ENCODE peak calls at places on chromosomes 1 and 21, in seven cellular contexts. N is cardiac muscle cell, Z is ascending aorta, R is fibroblast of lung, C is heart right ventricle, A is GM23338, G is ovary. I is an unnamed sample. For H3K4me1, the result is how much of the 10 kb centered on the place peaks cover.

GRCh38 chr1:41895552-41895951 is 23.2 kb downstream of the HIVEP3 start:
- DNase-seq in N (no peak), Z (no peak), R (no peak), C (no peak), A (no peak), G (no peak), I (no peak)

GRCh38 chr1:75338974-75339483 is 204.8 kb downstream of the LHX8 start:
- DNase-seq in N (no peak), Z (no peak), R (no peak), C (no peak), A (peak), G (no peak), I (no peak)

GRCh38 chr1:55987491-55988255 is 591.7 kb downstream of the PLPP3 start:
- DNase-seq in N (no peak), Z (no peak), R (no peak), C (no peak), A (peak), G (no peak), I (no peak)

GRCh38 chr1:1432951-1433803 is 2.3 kb upstream of the VWA1 start:
- DNase-seq in N (peak), Z (no peak), R (no peak), C (peak), A (peak), G (peak), I (peak)

GRCh38 chr1:239982762-239983161 is 108.9 kb upstream of the FMN2 start:
- DNase-seq in N (no peak), Z (no peak), R (no peak), C (no peak), A (no peak), G (no peak), I (no peak)

GRCh38 chr1:233113009-233113712 is 162.8 kb downstream of the NTPCR start:
- DNase-seq in N (peak), Z (peak), R (peak), C (peak), A (peak), G (peak), I (peak)

GRCh38 chr1:76433528-76433927 is 359.0 kb downstream of the ST6GALNAC3 start:
- DNase-seq in N (no peak), Z (no peak), R (peak), C (no peak), A (no peak), G (no peak), I (no peak)

GRCh38 chr1:18010408-18010807 is 97.2 kb upstream of the IGSF21 start:
- DNase-seq in N (no peak), Z (no peak), R (no peak), C (no peak), A (no peak), G (no peak), I (no peak)

GRCh38 chr1:147292635-147293251 is 50.3 kb downstream of the CHD1L start:
- DNase-seq in N (no peak), Z (peak), R (peak), C (no peak), A (no peak), G (no peak), I (no peak)

GRCh38 chr1:158285756-158286241 is 3.9 kb upstream of the CD1C start:
- DNase-seq in N (no peak), Z (peak), R (no peak), C (no peak), A (no peak), G (no peak), I (no peak)

GRCh38 chr1:55155522-55155921 is 59.6 kb downstream of the USP24 start:
- DNase-seq in N (peak), Z (peak), R (peak), C (peak), A (peak), G (no peak), I (peak)

GRCh38 chr1:157984469-157984868 is 9.0 kb upstream of the KIRREL1 start:
- DNase-seq in N (no peak), Z (no peak), R (no peak), C (no peak), A (no peak), G (no peak), I (no peak)

GRCh38 chr1:245074232-245074747 is 80.5 kb upstream of the KIF26B start:
- DNase-seq in N (no peak), Z (no peak), R (peak), C (no peak), A (no peak), G (no peak), I (peak)

GRCh38 chr1:245105815-245106410 is 48.9 kb upstream of the KIF26B start:
- DNase-seq in N (no peak), Z (no peak), R (no peak), C (no peak), A (no peak), G (no peak), I (no peak)

GRCh38 chr1:201632364-201632952 is 93.5 kb downstream of the NAV1 start:
- DNase-seq in N (no peak), Z (no peak), R (no peak), C (no peak), A (no peak), G (no peak), I (no peak)

GRCh38 chr1:152495066-152495675 is 15.4 kb upstream of the LCE5A start:
- DNase-seq in N (no peak), Z (no peak), R (no peak), C (no peak), A (peak), G (no peak), I (peak)

GRCh38 chr1:217948741-217949140 is 317.6 kb downstream of the SPATA17 start:
- DNase-seq in N (no peak), Z (no peak), R (peak), C (no peak), A (no peak), G (no peak), I (no peak)

GRCh38 chr1:117059334-117059677 is 820 bp upstream of the TTF2 start:
- DNase-seq in N (no peak), Z (peak), R (no peak), C (no peak), A (no peak), G (peak), I (no peak)

GRCh38 chr1:210557426-210558077 is 228.8 kb downstream of the HHAT start:
- DNase-seq in N (no peak), Z (no peak), R (no peak), C (no peak), A (no peak), G (no peak), I (no peak)

GRCh38 chr1:75131593-75132420 is 2.4 kb upstream of the LHX8 start:
- DNase-seq in N (no peak), Z (no peak), R (no peak), C (no peak), A (peak), G (no peak), I (no peak)

GRCh38 chr1:227935826-227936225 is 11.9 kb downstream of the WNT9A start:
- DNase-seq in N (no peak), Z (no peak), R (no peak), C (no peak), A (no peak), G (no peak), I (no peak)

GRCh38 chr1:214351551-214352277 is 70.8 kb downstream of the SMYD2 start:
- DNase-seq in N (no peak), Z (no peak), R (no peak), C (no peak), A (no peak), G (no peak), I (peak)

GRCh38 chr1:53324321-53324720 is 3.5 kb downstream of the LRP8 start:
- DNase-seq in N (no peak), Z (no peak), R (no peak), C (no peak), A (no peak), G (no peak), I (no peak)

GRCh38 chr1:26533951-26534514 is 4.5 kb downstream of the RPS6KA1 start:
- DNase-seq in N (no peak), Z (no peak), R (no peak), C (no peak), A (no peak), G (no peak), I (no peak)

GRCh38 chr1:85343213-85343611 is 66.8 kb upstream of the BCL10 start:
- DNase-seq in N (no peak), Z (no peak), R (peak), C (no peak), A (no peak), G (no peak), I (no peak)

GRCh38 chr1:42999308-42999707 is 40.6 kb upstream of the SLC2A1 start:
- DNase-seq in N (no peak), Z (no peak), R (no peak), C (no peak), A (no peak), G (no peak), I (no peak)

GRCh38 chr1:182768973-182769372 is 20.6 kb upstream of the NPL start:
- DNase-seq in N (no peak), Z (no peak), R (no peak), C (no peak), A (no peak), G (no peak), I (no peak)

GRCh38 chr1:170929835-170930554 is 5.3 kb upstream of the MROH9 start:
- DNase-seq in N (peak), Z (no peak), R (peak), C (no peak), A (peak), G (peak), I (peak)

GRCh38 chr21:14491269-14491681 is 54.8 kb downstream of the SAMSN1 start:
- DNase-seq in N (no peak), Z (no peak), R (no peak), C (no peak), A (no peak), G (no peak), I (no peak)

GRCh38 chr1:17591814-17592430 is 52.4 kb downstream of the ARHGEF10L start:
- DNase-seq in N (no peak), Z (no peak), R (no peak), C (no peak), A (no peak), G (no peak), I (no peak)

GRCh38 chr1:234593771-234594504 is 16.0 kb downstream of the IRF2BP2 start:
- DNase-seq in N (no peak), Z (peak), R (no peak), C (no peak), A (no peak), G (no peak), I (peak)

GRCh38 chr1:31980835-31981782 is 32.6 kb upstream of the KHDRBS1 start:
- DNase-seq in N (no peak), Z (no peak), R (no peak), C (no peak), A (no peak), G (no peak), I (no peak)
- H3K4me1 ChIP-seq in N (under half), Z (under half), R (under half), C (under half), A (under half), G (under half), I (under half)

DNA sequence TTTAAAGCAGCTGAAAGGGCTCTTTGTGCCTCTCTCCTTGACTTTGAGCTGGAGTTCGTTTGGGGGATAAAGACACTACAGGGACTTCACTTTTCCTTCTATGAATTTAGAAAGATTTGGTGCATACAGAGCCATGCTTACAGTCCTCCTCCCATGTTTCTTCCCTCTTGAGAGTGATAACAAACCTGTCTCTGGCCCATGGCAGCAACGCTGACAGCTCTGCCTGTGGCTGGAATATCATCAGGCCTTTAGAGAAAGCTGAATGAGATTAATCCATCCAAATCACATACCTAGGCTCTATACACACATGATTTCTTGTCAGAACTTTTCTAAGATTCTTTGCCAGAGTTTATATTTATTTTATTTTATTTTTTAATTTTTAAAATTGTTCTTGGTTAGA is 134.2 kb downstream of the PIK3R3 start:
- DNase-seq in N (peak), Z (no peak), R (no peak), C (no peak), A (no peak), G (no peak), I (no peak)
- H3K27ac ChIP-seq in N (peak), Z (no peak), R (no peak), C (no peak), A (no peak), G (no peak), I (no peak)

DNA sequence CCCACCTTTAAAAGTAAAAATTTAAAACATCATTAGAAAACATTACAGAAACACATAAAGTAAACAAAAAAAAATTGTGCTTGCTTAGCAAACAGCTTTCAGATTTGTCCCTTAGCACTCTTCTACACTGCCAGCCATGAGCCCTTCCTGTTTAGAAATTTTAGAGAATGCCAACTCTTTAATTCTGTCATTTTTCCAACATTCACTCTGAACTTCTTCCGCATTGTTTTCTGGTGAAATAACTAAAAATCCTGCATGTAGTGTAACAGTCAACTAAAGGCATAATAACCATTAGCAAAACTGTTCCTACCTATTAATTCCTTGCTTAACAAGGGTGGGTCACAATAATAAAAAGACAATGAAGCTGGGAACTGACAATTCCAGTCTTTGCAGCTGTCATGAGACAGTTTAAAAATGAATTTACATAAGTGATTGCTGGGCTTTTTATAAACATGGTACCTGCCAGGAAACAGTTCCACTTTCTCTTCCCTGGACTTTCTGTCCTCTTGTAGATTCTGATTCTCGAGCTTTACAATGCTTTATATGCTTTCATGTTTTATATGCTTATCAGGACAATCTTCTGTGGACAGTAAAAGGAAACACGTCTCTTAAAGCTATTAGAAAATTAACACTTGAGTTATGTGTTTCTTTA is 19.0 kb downstream of the GNG12 start:
- DNase-seq in N (no peak), Z (no peak), R (peak), C (no peak), A (no peak), G (no peak), I (no peak)
- H3K4me1 ChIP-seq in N (under half), Z (half or more), R (under half), C (under half), A (under half), G (under half), I (under half)

DNA sequence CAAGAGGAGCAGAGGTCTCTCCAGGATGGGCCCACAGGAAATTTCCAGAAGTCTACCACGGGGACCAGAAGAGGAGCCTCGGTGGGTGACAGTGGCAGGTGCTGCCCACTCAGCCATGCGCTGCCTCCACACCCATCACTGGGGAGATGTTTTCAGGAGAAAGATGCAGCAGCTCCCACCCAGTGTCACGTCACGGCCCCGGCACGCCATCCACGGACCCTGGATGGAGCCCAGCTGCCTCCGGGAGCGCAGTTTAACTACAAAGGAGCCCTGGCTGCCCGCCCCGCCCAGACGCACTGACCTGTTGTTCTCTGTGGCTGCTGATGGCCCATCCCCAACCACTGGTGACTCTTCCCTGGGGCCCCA is 6.8 kb downstream of the TSPEAR start:
- DNase-seq in N (no peak), Z (no peak), R (no peak), C (no peak), A (peak), G (no peak), I (no peak)
- H3K27ac ChIP-seq in N (no peak), Z (no peak), R (no peak), C (no peak), A (peak), G (no peak), I (no peak)

GRCh38 chr1:208980590-208980989 is 602.9 kb upstream of the CAMK1G start:
- DNase-seq in N (no peak), Z (no peak), R (peak), C (no peak), A (no peak), G (no peak), I (no peak)

GRCh38 chr1:208977012-208977411 is 606.5 kb upstream of the CAMK1G start:
- DNase-seq in N (no peak), Z (no peak), R (no peak), C (no peak), A (no peak), G (no peak), I (no peak)

GRCh38 chr1:208979776-208980175 is 603.7 kb upstream of the CAMK1G start:
- DNase-seq in N (no peak), Z (no peak), R (no peak), C (no peak), A (no peak), G (no peak), I (no peak)

GRCh38 chr1:208975456-208975855 is 608.1 kb upstream of the CAMK1G start:
- DNase-seq in N (no peak), Z (no peak), R (no peak), C (no peak), A (no peak), G (no peak), I (no peak)

GRCh38 chr1:208977861-208978260 is 605.7 kb upstream of the CAMK1G start:
- DNase-seq in N (no peak), Z (no peak), R (peak), C (no peak), A (no peak), G (no peak), I (no peak)
- H3K4me1 ChIP-seq in N (under half), Z (under half), R (under half), C (under half), A (under half), G (under half), I (under half)

GRCh38 chr1:8987881-8988617 is 38.2 kb downstream of the SLC2A7 start:
- DNase-seq in N (peak), Z (no peak), R (peak), C (peak), A (peak), G (peak), I (peak)
- H3K27ac ChIP-seq in N (no peak), Z (no peak), R (no peak), C (no peak), A (no peak), G (no peak), I (no peak)

GRCh38 chr21:33058468-33059318 is 11.2 kb upstream of the OLIG1 start:
- DNase-seq in N (no peak), Z (no peak), R (no peak), C (peak), A (no peak), G (no peak), I (peak)
- H3K4me1 ChIP-seq in N (under half), Z (under half), R (under half), C (under half), A (under half), G (under half), I (half or more)

GRCh38 chr21:34510148-34511142 is 1.6 kb downstream of the KCNE1 start:
- DNase-seq in N (peak), Z (peak), R (peak), C (peak), A (peak), G (no peak), I (peak)
- H3K27ac ChIP-seq in N (no peak), Z (no peak), R (no peak), C (peak), A (no peak), G (no peak), I (no peak)

GRCh38 chr1:50422675-50422945 is 633 bp downstream of the DMRTA2 start:
- DNase-seq in N (no peak), Z (no peak), R (no peak), C (no peak), A (no peak), G (no peak), I (no peak)
- H3K4me1 ChIP-seq in N (under half), Z (under half), R (under half), C (under half), A (under half), G (under half), I (under half)

GRCh38 chr1:199811163-199811562 is 216.3 kb upstream of the NR5A2 start:
- DNase-seq in N (no peak), Z (no peak), R (no peak), C (no peak), A (no peak), G (no peak), I (no peak)
- H3K27ac ChIP-seq in N (no peak), Z (no peak), R (no peak), C (no peak), A (no peak), G (no peak), I (no peak)